ENCODE peak calls at places on chromosomes 1 and 21, in eight cellular contexts. One of them, this sample, is unnamed.

GRCh38 chr1:158248122-158248521 is 6.1 kb upstream of the CD1A start:
- DNase-seq in T-helper 2 cell: no peak
- DNase-seq in EH: no peak
- DNase-seq in iris pigment epithelial cell: no peak
- DNase-seq in Panc1: no peak
- DNase-seq in substantia nigra: no peak
- DNase-seq in NCI-H1105 treated with DMSO at 0.1 percent for 48 hours: no peak
- DNase-seq in LoVo: no peak
- DNase-seq in this sample: peak; percentile 29

GRCh38 chr1:6037338-6037762 is 8.3 kb upstream of the KCNAB2 start:
- DNase-seq in T-helper 2 cell: no peak
- DNase-seq in EH: peak; percentile 81
- DNase-seq in iris pigment epithelial cell: peak; percentile 31
- DNase-seq in Panc1: no peak
- DNase-seq in substantia nigra: no peak
- DNase-seq in NCI-H1105 treated with DMSO at 0.1 percent for 48 hours: no peak
- DNase-seq in LoVo: no peak
- DNase-seq in this sample: no peak

GRCh38 chr1:55775007-55775406 is 559.8 kb upstream of the USP24 start:
- DNase-seq in T-helper 2 cell: no peak
- DNase-seq in EH: no peak
- DNase-seq in iris pigment epithelial cell: no peak
- DNase-seq in Panc1: no peak
- DNase-seq in substantia nigra: no peak
- DNase-seq in NCI-H1105 treated with DMSO at 0.1 percent for 48 hours: no peak
- DNase-seq in LoVo: no peak
- DNase-seq in this sample: no peak

GRCh38 chr1:153968400-153968799 is 698 bp downstream of the CREB3L4 start:
- DNase-seq in T-helper 2 cell: no peak
- DNase-seq in EH: no peak
- DNase-seq in iris pigment epithelial cell: no peak
- DNase-seq in Panc1: no peak
- DNase-seq in substantia nigra: no peak
- DNase-seq in NCI-H1105 treated with DMSO at 0.1 percent for 48 hours: no peak
- DNase-seq in LoVo: no peak
- DNase-seq in this sample: no peak

GRCh38 chr1:169138866-169139670 is 32.6 kb downstream of the ATP1B1 start:
- DNase-seq in T-helper 2 cell: no peak
- DNase-seq in EH: no peak
- DNase-seq in iris pigment epithelial cell: no peak
- DNase-seq in Panc1: no peak
- DNase-seq in substantia nigra: no peak
- DNase-seq in NCI-H1105 treated with DMSO at 0.1 percent for 48 hours: no peak
- DNase-seq in LoVo: no peak
- DNase-seq in this sample: no peak

GRCh38 chr21:21921410-21922232 is 923.4 kb downstream of the NCAM2 start:
- DNase-seq in T-helper 2 cell: no peak
- DNase-seq in EH: peak; percentile 16
- DNase-seq in iris pigment epithelial cell: peak; percentile 17
- DNase-seq in Panc1: no peak
- DNase-seq in substantia nigra: no peak
- DNase-seq in NCI-H1105 treated with DMSO at 0.1 percent for 48 hours: peak; percentile 63
- DNase-seq in LoVo: no peak
- DNase-seq in this sample: no peak

GRCh38 chr1:32681501-32681900 is 21.1 kb downstream of the SYNC start:
- DNase-seq in T-helper 2 cell: no peak
- DNase-seq in EH: no peak
- DNase-seq in iris pigment epithelial cell: peak; percentile 57
- DNase-seq in Panc1: no peak
- DNase-seq in substantia nigra: no peak
- DNase-seq in NCI-H1105 treated with DMSO at 0.1 percent for 48 hours: no peak
- DNase-seq in LoVo: no peak
- DNase-seq in this sample: no peak

GRCh38 chr1:170461762-170462384 is 70.1 kb upstream of the GORAB start:
- DNase-seq in T-helper 2 cell: no peak
- DNase-seq in EH: peak; percentile 99
- DNase-seq in iris pigment epithelial cell: peak; percentile 37
- DNase-seq in Panc1: no peak
- DNase-seq in substantia nigra: no peak
- DNase-seq in NCI-H1105 treated with DMSO at 0.1 percent for 48 hours: no peak
- DNase-seq in LoVo: no peak
- DNase-seq in this sample: peak; percentile 31

GRCh38 chr21:45768011-45768740 is 124.7 kb downstream of the PCBP3 start:
- DNase-seq in T-helper 2 cell: no peak
- DNase-seq in EH: no peak
- DNase-seq in iris pigment epithelial cell: peak; percentile 70
- DNase-seq in Panc1: no peak
- DNase-seq in substantia nigra: no peak
- DNase-seq in NCI-H1105 treated with DMSO at 0.1 percent for 48 hours: no peak
- DNase-seq in LoVo: no peak
- DNase-seq in this sample: no peak

GRCh38 chr1:19156676-19157075 is 53.4 kb downstream of the UBR4 start:
- DNase-seq in T-helper 2 cell: no peak
- DNase-seq in EH: peak; percentile 44
- DNase-seq in iris pigment epithelial cell: peak; percentile 90
- DNase-seq in Panc1: no peak
- DNase-seq in substantia nigra: no peak
- DNase-seq in NCI-H1105 treated with DMSO at 0.1 percent for 48 hours: no peak
- DNase-seq in LoVo: no peak
- DNase-seq in this sample: peak; percentile 46

GRCh38 chr1:23098463-23099170 is 70.0 kb downstream of the LUZP1 start:
- DNase-seq in T-helper 2 cell: no peak
- DNase-seq in EH: peak; percentile 78
- DNase-seq in iris pigment epithelial cell: peak; percentile 83
- DNase-seq in Panc1: peak; percentile 80
- DNase-seq in substantia nigra: peak; percentile 46
- DNase-seq in NCI-H1105 treated with DMSO at 0.1 percent for 48 hours: peak; percentile 87
- DNase-seq in LoVo: peak; percentile 74
- DNase-seq in this sample: peak; percentile 62

GRCh38 chr1:6996371-6996770 is 211.1 kb downstream of the CAMTA1 start:
- DNase-seq in T-helper 2 cell: no peak
- DNase-seq in EH: no peak
- DNase-seq in iris pigment epithelial cell: no peak
- DNase-seq in Panc1: no peak
- DNase-seq in substantia nigra: no peak
- DNase-seq in NCI-H1105 treated with DMSO at 0.1 percent for 48 hours: no peak
- DNase-seq in LoVo: no peak
- DNase-seq in this sample: no peak

GRCh38 chr1:6700853-6701436 is 671 bp downstream of the DNAJC11 start:
- DNase-seq in T-helper 2 cell: no peak
- DNase-seq in EH: peak; percentile 8
- DNase-seq in iris pigment epithelial cell: no peak
- DNase-seq in Panc1: no peak
- DNase-seq in substantia nigra: no peak
- DNase-seq in NCI-H1105 treated with DMSO at 0.1 percent for 48 hours: no peak
- DNase-seq in LoVo: no peak
- DNase-seq in this sample: peak; percentile 34

GRCh38 chr1:184773762-184774320 is 19.2 kb upstream of the EDEM3 start:
- DNase-seq in T-helper 2 cell: no peak
- DNase-seq in EH: no peak
- DNase-seq in iris pigment epithelial cell: no peak
- DNase-seq in Panc1: no peak
- DNase-seq in substantia nigra: no peak
- DNase-seq in NCI-H1105 treated with DMSO at 0.1 percent for 48 hours: no peak
- DNase-seq in LoVo: no peak
- DNase-seq in this sample: peak; percentile 47

GRCh38 chr1:220221269-220221668 is 51.0 kb downstream of the RAB3GAP2 start:
- DNase-seq in T-helper 2 cell: no peak
- DNase-seq in EH: no peak
- DNase-seq in iris pigment epithelial cell: no peak
- DNase-seq in Panc1: no peak
- DNase-seq in substantia nigra: no peak
- DNase-seq in NCI-H1105 treated with DMSO at 0.1 percent for 48 hours: peak; percentile 85
- DNase-seq in LoVo: no peak
- DNase-seq in this sample: no peak

GRCh38 chr1:185938396-185938795 is 204.2 kb downstream of the HMCN1 start:
- DNase-seq in T-helper 2 cell: no peak
- DNase-seq in EH: peak; percentile 69
- DNase-seq in iris pigment epithelial cell: peak; percentile 10
- DNase-seq in Panc1: no peak
- DNase-seq in substantia nigra: no peak
- DNase-seq in NCI-H1105 treated with DMSO at 0.1 percent for 48 hours: no peak
- DNase-seq in LoVo: no peak
- DNase-seq in this sample: no peak

GRCh38 chr1:92960395-92961130 is 699 bp downstream of the DIPK1A start:
- DNase-seq in T-helper 2 cell: no peak
- DNase-seq in EH: peak; percentile 89
- DNase-seq in iris pigment epithelial cell: peak; percentile 79
- DNase-seq in Panc1: peak; percentile 35
- DNase-seq in substantia nigra: peak; percentile 52
- DNase-seq in NCI-H1105 treated with DMSO at 0.1 percent for 48 hours: peak; percentile 83
- DNase-seq in LoVo: peak; percentile 78
- DNase-seq in this sample: peak; percentile 56

GRCh38 chr1:9942939-9943807 is at the start of the genes LZIC and NMNAT1:
- DNase-seq in T-helper 2 cell: peak; percentile 70
- DNase-seq in EH: peak; percentile 91
- DNase-seq in iris pigment epithelial cell: peak; percentile 98
- DNase-seq in Panc1: peak; percentile 50
- DNase-seq in substantia nigra: peak; percentile 91
- DNase-seq in NCI-H1105 treated with DMSO at 0.1 percent for 48 hours: peak; percentile 90
- DNase-seq in LoVo: peak; percentile 94
- DNase-seq in this sample: peak; percentile 96

GRCh38 chr21:41251961-41252642 is 64.5 kb upstream of the FAM3B start:
- DNase-seq in T-helper 2 cell: no peak
- DNase-seq in EH: peak; percentile 57
- DNase-seq in iris pigment epithelial cell: peak; percentile 58
- DNase-seq in Panc1: no peak
- DNase-seq in substantia nigra: no peak
- DNase-seq in NCI-H1105 treated with DMSO at 0.1 percent for 48 hours: no peak
- DNase-seq in LoVo: no peak
- DNase-seq in this sample: no peak

GRCh38 chr1:179599623-179600249 is 8.1 kb downstream of the TDRD5 start:
- DNase-seq in T-helper 2 cell: no peak
- DNase-seq in EH: peak; percentile 46
- DNase-seq in iris pigment epithelial cell: peak; percentile 26
- DNase-seq in Panc1: no peak
- DNase-seq in substantia nigra: no peak
- DNase-seq in NCI-H1105 treated with DMSO at 0.1 percent for 48 hours: peak; percentile 57
- DNase-seq in LoVo: peak; percentile 19
- DNase-seq in this sample: no peak

GRCh38 chr1:66940968-66941367 is 16.2 kb downstream of the MIER1 start:
- DNase-seq in T-helper 2 cell: no peak
- DNase-seq in EH: peak; percentile 55
- DNase-seq in iris pigment epithelial cell: peak; percentile 79
- DNase-seq in Panc1: no peak
- DNase-seq in substantia nigra: no peak
- DNase-seq in NCI-H1105 treated with DMSO at 0.1 percent for 48 hours: no peak
- DNase-seq in LoVo: no peak
- DNase-seq in this sample: no peak

GRCh38 chr1:86207323-86207722 is 50.8 kb upstream of the COL24A1 start:
- DNase-seq in T-helper 2 cell: no peak
- DNase-seq in EH: peak; percentile 94
- DNase-seq in iris pigment epithelial cell: peak; percentile 71
- DNase-seq in Panc1: no peak
- DNase-seq in substantia nigra: no peak
- DNase-seq in NCI-H1105 treated with DMSO at 0.1 percent for 48 hours: peak; percentile 74
- DNase-seq in LoVo: peak; percentile 25
- DNase-seq in this sample: no peak